ENCODE peak calls at places on chromosomes 16 and 17, in five cellular contexts. P is HepG2, E is A549, Q is GM23338, T is K562. I is an unnamed sample.

GRCh38 chr16:79707867-79708266 is 107.3 kb upstream of the MAF start:
- DNase-seq in Q (no peak), E (no peak), T (no peak), P (no peak), I (no peak)

GRCh38 chr16:6095414-6095813 is 997.8 kb upstream of the EEF2KMT start:
- DNase-seq in P (no peak), E (no peak), Q (no peak), T (no peak), I (no peak)

GRCh38 chr16:79037429-79038373 is 562.8 kb downstream of the MAF start:
- DNase-seq in E (no peak), T (no peak), P (peak; percentile 44), Q (no peak), I (no peak)

GRCh38 chr17:75646626-75646968 is 13.4 kb downstream of the SMIM5 start:
- DNase-seq in T (no peak), E (no peak), P (no peak), Q (no peak), I (no peak)

GRCh38 chr17:33015716-33016346 is 24.2 kb downstream of the SPACA3 start:
- DNase-seq in E (no peak), P (no peak), T (no peak), Q (no peak), I (no peak)

GRCh38 chr17:66834919-66835454 is at the start of gene CACNG5:
- DNase-seq in Q (peak; percentile 72), P (no peak), T (peak; percentile 24), E (peak; percentile 57), I (no peak)

GRCh38 chr16:26667271-26667703 is 399.4 kb upstream of the C16orf82 start:
- DNase-seq in Q (peak; percentile 13), E (no peak), P (no peak), T (no peak), I (no peak)

GRCh38 chr17:17886253-17886652 is 49.5 kb upstream of the SREBF1 start:
- DNase-seq in T (no peak), E (no peak), Q (no peak), P (no peak), I (no peak)

GRCh38 chr16:57270221-57271062 is 14.0 kb downstream of the PLLP start:
- DNase-seq in T (no peak), E (no peak), Q (peak; percentile 48), P (no peak), I (no peak)

GRCh38 chr17:27762527-27763305 is 37.6 kb downstream of the NOS2 start:
- DNase-seq in T (peak; percentile 62), E (no peak), P (no peak), Q (peak; percentile 68), I (no peak)

GRCh38 chr16:7366041-7366440 is 33.4 kb downstream of the RBFOX1 start:
- DNase-seq in Q (no peak), E (no peak), P (no peak), T (no peak), I (no peak)

GRCh38 chr17:1641065-1641403 is 4.5 kb downstream of the SCARF1 start:
- DNase-seq in P (no peak), Q (no peak), T (no peak), E (no peak), I (no peak)

GRCh38 chr17:15289285-15290185 is 24.4 kb upstream of the PMP22 start:
- DNase-seq in T (peak; percentile 21), Q (no peak), E (peak; percentile 92), P (peak; percentile 25), I (no peak)

GRCh38 chr16:15888072-15888976 is at the start of gene CEP20:
- DNase-seq in T (peak; percentile 100), E (peak; percentile 100), Q (peak; percentile 100), P (peak; percentile 100), I (peak; percentile 97)

GRCh38 chr16:27406729-27407128 is 4.8 kb downstream of the IL21R start:
- DNase-seq in Q (no peak), E (no peak), T (no peak), P (no peak), I (no peak)

GRCh38 chr16:17404903-17405691 is 65.7 kb downstream of the XYLT1 start:
- DNase-seq in E (no peak), Q (no peak), T (no peak), P (no peak), I (no peak)

GRCh38 chr17:38546396-38546795 is 59.4 kb downstream of the SRCIN1 start:
- DNase-seq in Q (no peak), E (no peak), T (no peak), P (no peak), I (no peak)

GRCh38 chr17:12089809-12090384 is 69.2 kb downstream of the MAP2K4 start:
- DNase-seq in P (peak; percentile 69), E (peak; percentile 12), T (peak; percentile 32), Q (no peak), I (peak; percentile 18)

GRCh38 chr17:47896672-47897490 is 845 bp downstream of the SP2 start:
- DNase-seq in Q (no peak), E (no peak), T (peak; percentile 21), P (no peak), I (no peak)

GRCh38 chr17:16122697-16123434 is 92.5 kb downstream of the NCOR1 start:
- DNase-seq in E (no peak), Q (no peak), P (no peak), T (no peak), I (no peak)

GRCh38 chr17:48626470-48627241 is 498 bp upstream of the HOXB9 start:
- DNase-seq in E (peak; percentile 86), T (peak; percentile 99), Q (peak; percentile 73), P (no peak), I (no peak)

GRCh38 chr16:14240216-14240843 is 169.2 kb downstream of the MRTFB start:
- DNase-seq in E (no peak), T (no peak), Q (no peak), P (peak; percentile 25), I (no peak)

GRCh38 chr17:3004925-3005324 is 58.5 kb downstream of the OR1D5 start:
- DNase-seq in Q (no peak), E (no peak), T (no peak), P (no peak), I (no peak)

GRCh38 chr17:920190-920589 is 59.4 kb downstream of the NXN start:
- DNase-seq in E (no peak), P (no peak), T (no peak), Q (no peak), I (no peak)

GRCh38 chr17:44354582-44355309 is 8.9 kb downstream of the FAM171A2 start:
- DNase-seq in Q (peak; percentile 89), E (no peak), P (no peak), T (no peak), I (no peak)

GRCh38 chr17:82648761-82649474 is 674 bp upstream of the WDR45B start:
- DNase-seq in T (peak; percentile 48), E (no peak), Q (peak; percentile 57), P (no peak), I (no peak)

GRCh38 chr16:10866196-10866976 is 10.6 kb upstream of the CIITA start:
- DNase-seq in T (no peak), E (no peak), Q (no peak), P (no peak), I (no peak)

GRCh38 chr16:75287708-75288107 is 36.3 kb upstream of the BCAR1 start:
- DNase-seq in T (peak; percentile 61), P (no peak), E (no peak), Q (no peak), I (no peak)

GRCh38 chr16:11986521-11987057 is 10.1 kb downstream of the SNX29 start:
- DNase-seq in E (no peak), Q (no peak), P (no peak), T (no peak), I (no peak)

GRCh38 chr16:3645504-3646347 is 8.8 kb upstream of the DNASE1 start:
- DNase-seq in Q (peak; percentile 83), E (no peak), T (no peak), P (no peak), I (no peak)

GRCh38 chr16:977096-977701 is 4.4 kb upstream of the SOX8 start:
- DNase-seq in Q (no peak), T (no peak), P (no peak), E (no peak), I (no peak)

GRCh38 chr17:6706499-6706898 is 6.7 kb downstream of the SLC13A5 start:
- DNase-seq in T (no peak), E (no peak), Q (no peak), P (no peak), I (no peak)

GRCh38 chr16:70746040-70746707 is 54.8 kb downstream of the VAC14 start:
- DNase-seq in T (peak; percentile 44), Q (no peak), P (peak; percentile 92), E (peak; percentile 68), I (peak; percentile 25)

GRCh38 chr16:24013733-24014645 is 178.2 kb downstream of the PRKCB start:
- DNase-seq in T (no peak), E (no peak), Q (no peak), P (no peak), I (no peak)
- TF ChIP-seq REST in T (no peak), E (no peak), Q (no peak), P (no peak), I (no peak)

DNA sequence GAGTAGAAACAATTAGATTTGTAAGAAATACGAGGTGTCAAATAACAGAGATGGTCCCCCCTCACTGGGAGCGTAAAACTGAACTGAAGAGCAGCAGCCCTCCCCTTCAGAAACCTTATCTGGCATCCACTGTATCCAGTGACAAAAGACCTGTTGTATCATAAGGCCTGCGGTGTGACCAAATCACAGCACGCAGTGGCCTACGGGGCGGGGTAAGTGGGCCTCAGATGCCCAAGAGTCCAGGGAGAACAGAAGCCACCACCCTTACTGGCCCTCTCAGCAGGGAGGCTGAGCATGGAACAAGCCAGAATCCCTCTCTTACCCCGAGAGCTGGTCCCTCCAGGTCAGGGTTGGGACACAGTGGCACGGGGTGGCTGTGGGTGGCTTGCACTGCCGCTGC is 5.5 kb downstream of the JMJD6 start:
- DNase-seq in P (no peak), E (no peak), T (peak; percentile 16), Q (no peak), I (no peak)
- H3K27ac ChIP-seq in P (no peak overlapping the region), E (no peak overlapping the region), T (no peak overlapping the region), Q (no peak overlapping the region), I (no peak overlapping the region)

GRCh38 chr17:81097134-81097942 is 62.4 kb downstream of the BAIAP2 start:
- DNase-seq in Q (peak; percentile 72), T (peak; percentile 93), E (peak; percentile 84), P (peak; percentile 65), I (no peak)
- H3K4me1 ChIP-seq in Q (peaks cover 6% of the 10 kb centered on the region), T (peaks cover 53% of the 10 kb centered on the region), E (peaks cover 68% of the 10 kb centered on the region), P (peaks cover 52% of the 10 kb centered on the region), I (peaks cover 66% of the 10 kb centered on the region)

DNA sequence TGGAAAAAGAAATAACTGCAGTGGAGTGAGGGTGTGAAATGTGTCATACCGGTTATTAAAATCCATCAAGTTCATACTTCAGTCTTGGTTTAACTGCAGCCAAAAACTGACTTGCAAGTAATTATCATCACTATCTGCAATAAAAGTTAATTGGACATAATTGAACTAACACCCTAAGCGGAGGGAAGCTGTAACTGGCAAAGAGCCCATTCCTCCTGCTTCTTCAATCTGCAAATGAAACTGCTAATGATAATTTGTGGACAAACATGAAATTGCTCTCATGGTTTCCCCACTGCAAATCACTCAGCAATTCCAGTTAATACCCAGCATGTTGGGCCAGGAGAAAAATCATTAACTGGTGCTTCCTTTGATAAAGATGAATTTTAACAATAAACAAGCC is 46.5 kb downstream of the FAM222B start:
- DNase-seq in T (no peak), E (no peak), Q (no peak), P (no peak), I (no peak)
- TF ChIP-seq REST in T (no peak), E (no peak), Q (no peak), P (no peak), I (no peak)

GRCh38 chr17:64653325-64653984 is 8.7 kb downstream of the SMURF2 start:
- DNase-seq in E (no peak), P (no peak), Q (no peak), T (no peak), I (no peak)
- H3K27ac ChIP-seq in E (peak overlapping the region; percentile 21), P (peak overlapping the region; percentile 0), Q (no peak overlapping the region), T (peak overlapping the region; percentile 9), I (peak overlapping the region; percentile 82)

I was measured in Panc1.